ENCODE peak calls at places on chromosome 21, in four cellular contexts. X is transverse colon, G is left ventricle myocardium inferior, T is heart right ventricle. H is an unnamed sample.
A peak's percentile ranks its signal among the peaks of the same experiment; 100 is the strongest.

GRCh38 chr21:42848932-42849758 is 30.2 kb downstream of the WDR4 start:
- DNase-seq in G (no peak), X (no peak), T (no peak), H (no peak)

GRCh38 chr21:43779660-43780059 is 3.6 kb upstream of the CSTB start:
- DNase-seq in X (peak; percentile 50), G (no peak), T (no peak), H (no peak)

GRCh38 chr21:28537371-28538079 is 455.2 kb downstream of the LTN1 start:
- DNase-seq in T (no peak), G (no peak), X (no peak), H (no peak)

GRCh38 chr21:25862596-25862995 is 127.8 kb downstream of the GABPA start:
- DNase-seq in G (no peak), T (no peak), X (no peak), H (peak; percentile 22)

GRCh38 chr21:36454079-36454478 is 25.8 kb downstream of the CLDN14 start:
- DNase-seq in G (no peak), X (no peak), T (no peak), H (no peak)

GRCh38 chr21:46054031-46054430 is 43.9 kb upstream of the COL6A2 start:
- DNase-seq in G (no peak), X (no peak), T (no peak), H (no peak)

GRCh38 chr21:42956824-42957632 is 17.3 kb upstream of the PKNOX1 start:
- DNase-seq in X (no peak), G (no peak), T (no peak), H (no peak)

GRCh38 chr21:31276663-31277062 is 67.4 kb downstream of the TIAM1 start:
- DNase-seq in G (no peak), T (no peak), X (no peak), H (no peak)

GRCh38 chr21:44505673-44506278 is 34.2 kb downstream of the KRTAP10-1 start:
- DNase-seq in X (no peak), G (no peak), T (no peak), H (peak; percentile 26)

GRCh38 chr21:28547795-28548194 is 444.9 kb downstream of the LTN1 start:
- DNase-seq in T (no peak), G (no peak), X (no peak), H (no peak)

DNA sequence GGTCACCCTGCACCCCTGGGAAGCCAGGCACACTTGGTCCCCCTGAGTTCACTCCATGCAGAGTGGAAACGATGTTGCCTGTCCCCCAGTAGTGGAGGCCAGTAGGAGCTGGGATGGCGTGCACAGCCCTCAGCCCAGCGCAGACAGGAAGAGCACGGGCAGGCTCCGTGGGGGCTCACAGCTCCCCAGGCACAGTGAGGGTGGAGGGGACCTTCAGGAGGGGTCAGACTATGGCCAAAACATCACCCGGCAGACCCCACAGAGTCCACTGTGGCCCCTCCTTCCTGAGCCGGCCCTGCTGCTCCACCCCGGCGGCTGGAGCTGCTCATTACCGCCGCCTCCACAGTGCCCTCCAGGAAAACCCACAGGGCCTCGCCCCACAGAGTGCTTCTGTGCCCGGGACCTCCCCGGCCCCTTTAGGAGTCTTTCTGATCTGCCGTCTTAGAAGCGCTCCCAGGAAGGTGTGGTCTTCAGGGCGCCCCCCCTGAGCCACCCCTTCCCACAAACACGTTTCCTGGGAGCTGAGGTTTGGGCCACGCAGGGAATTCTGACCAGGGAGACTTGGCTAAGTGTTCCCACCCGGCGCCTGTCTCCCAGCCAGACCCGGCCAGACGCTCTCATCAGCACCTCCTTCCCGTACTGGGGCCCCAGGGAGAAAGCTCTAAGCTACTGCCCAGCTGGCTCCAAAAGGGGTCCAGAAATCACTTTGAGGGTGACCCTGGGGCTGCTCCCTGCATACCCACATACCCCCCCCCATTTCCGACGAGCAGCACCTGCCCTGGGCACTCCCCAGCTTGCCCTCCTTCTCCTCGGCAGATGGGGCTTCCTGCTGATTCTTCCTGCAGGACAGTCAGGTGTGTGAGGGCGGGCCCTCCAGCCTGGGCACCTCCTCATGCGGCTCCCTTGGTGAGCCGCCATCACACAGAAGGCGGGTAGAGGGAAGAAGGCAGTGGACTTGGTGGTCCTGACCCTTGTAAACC is 38.8 kb downstream of the RIPK4 start:
- DNase-seq in X (no peak), T (no peak), G (no peak), H (no peak)
- H3K27ac ChIP-seq in X (no peak overlapping the region), T (no peak overlapping the region), G (no peak overlapping the region), H (no peak overlapping the region)

GRCh38 chr21:32461503-32461902 is 49.0 kb downstream of the EVA1C start:
- DNase-seq in G (no peak), X (no peak), T (no peak), H (no peak)

GRCh38 chr21:32467291-32467690 is 54.8 kb downstream of the EVA1C start:
- DNase-seq in G (no peak), X (no peak), T (no peak), H (no peak)

GRCh38 chr21:32463889-32464300 is 51.4 kb downstream of the EVA1C start:
- DNase-seq in X (no peak), T (no peak), G (no peak), H (no peak)

GRCh38 chr21:32459972-32460371 is 47.5 kb downstream of the EVA1C start:
- DNase-seq in X (no peak), T (no peak), G (no peak), H (no peak)

DNA sequence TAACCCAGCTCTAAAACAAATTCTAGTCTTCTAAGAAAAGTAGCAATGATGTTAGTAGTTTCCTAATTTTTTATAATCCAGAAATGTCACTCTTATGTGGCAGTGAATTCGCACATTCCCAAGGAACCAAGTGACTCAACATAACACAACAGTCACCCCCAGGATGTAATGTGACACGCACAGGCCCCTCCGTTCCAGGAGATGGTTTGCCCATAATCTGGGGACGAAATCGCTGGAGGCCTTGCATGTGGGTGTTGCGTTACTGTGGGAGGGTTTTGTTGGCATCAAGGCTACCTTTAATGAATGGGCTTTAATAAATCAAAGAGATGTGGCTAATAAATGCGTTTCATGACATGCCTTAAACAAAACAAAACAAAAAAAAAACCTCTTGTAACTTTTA is 50.9 kb downstream of the EVA1C start:
- DNase-seq in G (no peak), T (no peak), X (no peak), H (no peak)
- H3K27ac ChIP-seq in G (peak overlapping the region; percentile 0), T (peak overlapping the region; percentile 20), X (no peak overlapping the region), H (no peak overlapping the region)

GRCh38 chr21:15063821-15064575 is 802 bp downstream of the NRIP1 start:
- DNase-seq in X (peak; percentile 41), T (peak; percentile 65), G (peak; percentile 68), H (peak; percentile 53)
- H3K27ac ChIP-seq in X (peak overlapping the region; percentile 98), T (peak overlapping the region; percentile 99), G (peak overlapping the region; percentile 97), H (peak overlapping the region; percentile 92)

DNA sequence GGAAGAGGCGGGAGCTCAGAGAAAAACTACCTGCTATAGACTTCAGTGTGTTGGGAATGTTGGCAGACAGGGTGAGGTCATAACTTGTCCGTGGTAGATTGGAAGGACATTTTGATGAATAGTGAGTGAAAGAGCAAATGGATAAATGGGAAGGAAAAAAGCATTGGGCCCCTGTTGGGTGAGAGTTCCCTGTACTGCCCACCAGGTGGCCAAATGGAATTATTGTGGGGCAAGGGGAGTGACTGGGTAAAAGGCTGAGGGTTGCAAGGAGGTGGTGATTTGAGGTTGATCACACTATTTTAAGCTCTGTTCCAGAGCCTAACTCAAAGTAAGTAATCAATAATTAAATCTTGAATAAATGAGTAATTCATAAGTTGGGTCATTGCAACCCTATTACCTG is 60.4 kb downstream of the MRPS6 start:
- DNase-seq in T (no peak), X (no peak), G (no peak), H (no peak)
- H3K27ac ChIP-seq in T (no peak overlapping the region), X (no peak overlapping the region), G (no peak overlapping the region), H (no peak overlapping the region)

DNA sequence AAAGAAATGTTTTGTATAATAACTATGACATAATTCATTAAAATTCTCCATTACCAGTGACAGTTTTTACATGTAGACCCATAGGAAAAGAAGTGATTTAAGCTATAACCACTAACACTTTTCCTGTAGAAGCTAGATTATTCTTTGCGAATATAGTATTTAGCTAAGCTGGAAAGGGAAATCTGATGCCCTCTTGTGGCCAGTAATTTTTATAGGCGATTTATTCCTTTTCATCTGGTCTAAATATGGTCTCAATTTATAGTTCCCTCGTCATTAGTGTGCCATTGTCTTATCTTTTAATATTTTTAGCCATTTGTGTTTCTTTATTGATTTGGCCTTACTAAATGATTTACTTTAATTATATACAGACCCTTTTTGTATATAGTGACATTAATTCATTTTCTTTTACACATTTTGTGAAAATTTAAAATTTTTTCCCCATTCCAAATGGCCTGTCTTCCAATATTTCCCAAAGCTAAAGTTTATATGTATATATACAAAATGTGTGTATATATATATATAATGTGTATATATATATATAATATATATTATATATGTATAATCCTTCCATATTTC is 26.7 kb downstream of the BTG3 start:
- DNase-seq in G (no peak), T (no peak), X (no peak), H (peak; percentile 59)
- H3K27ac ChIP-seq in G (no peak overlapping the region), T (no peak overlapping the region), X (no peak overlapping the region), H (no peak overlapping the region)

GRCh38 chr21:37921091-37921490 is 4.8 kb upstream of the KCNJ6 start:
- DNase-seq in G (no peak), T (no peak), X (no peak), H (no peak)
- H3K27ac ChIP-seq in G (no peak overlapping the region), T (no peak overlapping the region), X (no peak overlapping the region), H (no peak overlapping the region)

H was measured in small intestine.